ENCODE peak calls at places on chromosome 17, in five cellular contexts. N is ovary, Y is K562, I is tibial nerve, F is heart left ventricle. A is an unnamed sample. For H3K4me1, the result is how much of the 10 kb centered on the place peaks cover.

GRCh38 chr17:73976676-73977521 is 226.6 kb upstream of the RPL38 start:
- DNase-seq in N (no peak), Y (peak), I (no peak), F (peak), A (no peak)

GRCh38 chr17:55341432-55341831 is 76.7 kb downstream of the HLF start:
- DNase-seq in N (no peak), Y (no peak), I (no peak), F (no peak), A (no peak)

GRCh38 chr17:56244268-56244890 is 91.1 kb downstream of the ANKFN1 start:
- DNase-seq in N (no peak), Y (no peak), I (no peak), F (no peak), A (no peak)

GRCh38 chr17:14813649-14814048 is 451.5 kb downstream of the PMP22 start:
- DNase-seq in N (no peak), Y (peak), I (no peak), F (no peak), A (no peak)

GRCh38 chr17:1515640-1516402 is 591 bp downstream of the INPP5K start:
- DNase-seq in N (peak), Y (no peak), I (peak), F (peak), A (no peak)

GRCh38 chr17:10614536-10615155 is 42.5 kb downstream of the MYH3 start:
- DNase-seq in N (no peak), Y (peak), I (peak), F (no peak), A (no peak)

GRCh38 chr17:32519769-32520701 is 33.2 kb downstream of the CDK5R1 start:
- DNase-seq in N (no peak), Y (no peak), I (no peak), F (peak), A (peak)

GRCh38 chr17:909642-910323 is 69.8 kb downstream of the NXN start:
- DNase-seq in N (no peak), Y (no peak), I (no peak), F (no peak), A (peak)

GRCh38 chr17:21523482-21524210 is 147.5 kb downstream of the KCNJ12 start:
- DNase-seq in N (no peak), Y (no peak), I (no peak), F (no peak), A (no peak)

GRCh38 chr17:80780381-80781187 is 211.1 kb upstream of the CHMP6 start:
- DNase-seq in N (no peak), Y (no peak), I (no peak), F (no peak), A (peak)

GRCh38 chr17:29590261-29590978 is 972 bp upstream of the GIT1 start:
- DNase-seq in N (peak), Y (no peak), I (no peak), F (no peak), A (no peak)

GRCh38 chr17:59287452-59287851 is 44.0 kb upstream of the YPEL2 start:
- DNase-seq in N (no peak), Y (no peak), I (peak), F (no peak), A (no peak)

GRCh38 chr17:50822550-50822949 is 12.8 kb upstream of the WFIKKN2 start:
- DNase-seq in N (no peak), Y (no peak), I (no peak), F (no peak), A (no peak)

GRCh38 chr17:27247071-27247957 is 46.6 kb upstream of the WSB1 start:
- DNase-seq in N (no peak), Y (no peak), I (peak), F (peak), A (no peak)

GRCh38 chr17:79923974-79924638 is 84.9 kb upstream of the CBX4 start:
- DNase-seq in N (no peak), Y (peak), I (no peak), F (no peak), A (no peak)

GRCh38 chr17:48215583-48216139 is 108.1 kb downstream of the SNX11 start:
- DNase-seq in N (no peak), Y (peak), I (no peak), F (no peak), A (no peak)

GRCh38 chr17:61981323-61981722 is 53.5 kb upstream of the INTS2 start:
- DNase-seq in N (no peak), Y (no peak), I (no peak), F (no peak), A (no peak)

GRCh38 chr17:28538296-28538895 is 14.0 kb downstream of the UNC119 start:
- DNase-seq in N (no peak), Y (no peak), I (no peak), F (no peak), A (no peak)

GRCh38 chr17:35577826-35578194 is 561 bp downstream of the PEX12 start:
- DNase-seq in N (no peak), Y (peak), I (no peak), F (no peak), A (no peak)

GRCh38 chr17:28460901-28461300 is 12.5 kb upstream of the SLC13A2 start:
- DNase-seq in N (no peak), Y (no peak), I (no peak), F (no peak), A (peak)

GRCh38 chr17:50947844-50948514 is 81.8 kb upstream of the TOB1 start:
- DNase-seq in N (no peak), Y (peak), I (no peak), F (peak), A (peak)

GRCh38 chr17:56125830-56126819 is 27.1 kb upstream of the ANKFN1 start:
- DNase-seq in N (no peak), Y (no peak), I (peak), F (no peak), A (no peak)

GRCh38 chr17:64496786-64497564 is at the start of gene POLG2:
- DNase-seq in N (peak), Y (peak), I (peak), F (peak), A (peak)
- TF ChIP-seq POLR2A in N (peak), Y (peak), I (peak), F (no peak), A (no peak)

GRCh38 chr17:78766743-78767294 is 15.3 kb downstream of the CYTH1 start:
- DNase-seq in N (no peak), Y (no peak), I (no peak), F (no peak), A (no peak)

GRCh38 chr17:78766225-78766624 is 15.8 kb downstream of the CYTH1 start:
- DNase-seq in N (no peak), Y (no peak), I (no peak), F (no peak), A (no peak)

GRCh38 chr17:78765821-78766220 is 16.3 kb downstream of the CYTH1 start:
- DNase-seq in N (no peak), Y (no peak), I (no peak), F (no peak), A (no peak)

GRCh38 chr17:78763561-78763960 is 18.5 kb downstream of the CYTH1 start:
- DNase-seq in N (no peak), Y (no peak), I (no peak), F (no peak), A (no peak)

DNA sequence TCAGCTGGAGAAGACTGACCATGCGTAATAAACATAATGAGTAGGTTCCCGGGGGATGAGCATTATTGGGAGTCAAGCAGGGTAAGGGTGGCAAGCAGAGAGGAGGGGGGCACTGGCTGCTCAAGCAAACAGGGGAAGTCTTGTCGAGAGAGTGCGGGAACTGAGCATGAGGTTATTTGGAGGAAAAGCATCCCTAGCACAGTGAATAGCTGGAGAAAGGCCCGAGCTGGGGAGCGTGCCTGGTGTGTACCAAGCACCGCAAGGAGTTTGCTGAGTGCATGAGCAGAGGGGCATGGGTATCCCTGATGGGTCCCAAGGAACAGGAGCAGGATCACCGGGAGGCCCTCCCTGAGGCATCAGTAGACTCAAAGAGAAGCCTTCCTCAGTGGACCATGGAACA is 17.2 kb downstream of the CYTH1 start:
- DNase-seq in N (no peak), Y (no peak), I (no peak), F (no peak), A (no peak)
- H3K27ac ChIP-seq in N (no peak), Y (no peak), I (no peak), F (no peak), A (no peak)

GRCh38 chr17:57943645-57944044 is 11.6 kb downstream of the CUEDC1 start:
- DNase-seq in N (no peak), Y (no peak), I (no peak), F (no peak), A (no peak)
- H3K4me1 ChIP-seq in N (under half), Y (under half), I (half or more), F (half or more), A (half or more)

GRCh38 chr17:67490471-67490870 is 113.4 kb downstream of the PITPNC1 start:
- DNase-seq in N (no peak), Y (no peak), I (no peak), F (no peak), A (no peak)

GRCh38 chr17:67492251-67492740 is 115.2 kb downstream of the PITPNC1 start:
- DNase-seq in N (no peak), Y (no peak), I (no peak), F (no peak), A (no peak)

GRCh38 chr17:67491678-67492019 is 114.6 kb downstream of the PITPNC1 start:
- DNase-seq in N (no peak), Y (no peak), I (no peak), F (no peak), A (no peak)

GRCh38 chr17:67492824-67493490 is 115.9 kb downstream of the PITPNC1 start:
- DNase-seq in N (no peak), Y (no peak), I (no peak), F (no peak), A (no peak)

GRCh38 chr17:67491009-67491677 is 114.1 kb downstream of the PITPNC1 start:
- DNase-seq in N (peak), Y (no peak), I (peak), F (peak), A (peak)
- TF ChIP-seq POLR2A in N (no peak), Y (no peak), I (peak), F (no peak), A (no peak)

DNA sequence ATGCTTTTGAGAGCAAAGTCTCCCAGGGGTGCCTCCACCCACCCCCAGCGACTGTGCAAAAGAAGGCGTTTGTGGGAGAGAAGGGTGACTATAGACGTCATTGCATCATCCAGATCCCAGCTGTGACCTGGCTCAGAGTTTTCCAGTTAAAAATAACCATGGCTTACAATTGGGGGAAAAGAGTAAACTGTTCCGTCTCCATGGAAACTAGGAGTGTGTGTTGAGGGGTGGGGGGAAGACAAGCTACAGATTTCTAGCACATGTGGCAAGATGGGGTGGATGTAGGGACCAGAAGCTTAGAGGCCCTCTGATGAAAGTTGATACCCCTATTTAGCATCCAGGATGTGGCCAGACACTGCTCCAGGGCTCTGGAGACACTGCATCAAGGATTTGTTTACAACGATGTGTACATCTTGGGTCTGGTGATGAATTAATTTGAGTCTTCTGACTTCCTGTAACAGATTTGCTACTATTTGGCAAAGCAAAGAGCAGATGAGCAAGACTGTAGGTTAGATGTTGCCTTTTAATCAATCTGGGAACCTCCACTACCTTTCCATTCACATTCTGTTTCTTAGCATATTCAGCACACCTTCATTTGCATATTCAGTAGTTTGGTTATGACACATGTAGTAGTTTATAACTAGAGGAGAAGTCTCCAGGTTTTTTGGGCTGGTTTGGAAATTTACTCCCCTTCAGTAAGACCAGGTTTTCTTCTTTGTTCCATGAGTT is 6.2 kb upstream of the DUSP14 start:
- DNase-seq in N (peak), Y (no peak), I (no peak), F (peak), A (no peak)
- H3K27ac ChIP-seq in N (no peak), Y (no peak), I (peak), F (no peak), A (no peak)

DNA sequence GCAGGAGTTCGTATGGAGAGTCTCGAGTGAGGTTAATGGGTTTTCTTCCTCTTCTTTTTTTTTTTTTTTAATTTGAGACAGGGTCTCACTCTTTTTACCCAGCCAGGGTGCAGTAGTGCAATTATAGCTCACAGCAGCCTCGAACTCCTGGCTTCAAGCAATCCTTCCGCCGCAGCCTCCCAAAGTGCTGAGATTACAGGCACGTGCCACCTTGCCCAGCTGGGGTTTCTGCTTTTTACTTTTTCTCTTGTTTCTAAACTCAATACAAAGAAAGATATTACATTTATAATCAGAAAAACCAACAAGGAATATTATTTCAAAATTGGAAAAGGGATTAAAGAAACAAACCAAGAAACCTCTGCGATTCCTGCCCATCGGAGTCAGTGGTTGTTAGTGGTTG is 175.9 kb downstream of the SEC14L1 start:
- DNase-seq in N (no peak), Y (no peak), I (no peak), F (no peak), A (no peak)
- H3K4me1 ChIP-seq in N (under half), Y (under half), I (half or more), F (under half), A (half or more)

GRCh38 chr17:44389723-44390202 is 314 bp upstream of the ITGA2B start:
- DNase-seq in N (peak), Y (no peak), I (no peak), F (no peak), A (no peak)

GRCh38 chr17:44390250-44390649 is 801 bp upstream of the ITGA2B start:
- DNase-seq in N (no peak), Y (no peak), I (no peak), F (no peak), A (no peak)

GRCh38 chr17:44386182-44386525 is 3.3 kb downstream of the ITGA2B start:
- DNase-seq in N (peak), Y (no peak), I (no peak), F (no peak), A (peak)

GRCh38 chr17:44387773-44388172 is 1.7 kb downstream of the ITGA2B start:
- DNase-seq in N (peak), Y (no peak), I (no peak), F (no peak), A (peak)

DNA sequence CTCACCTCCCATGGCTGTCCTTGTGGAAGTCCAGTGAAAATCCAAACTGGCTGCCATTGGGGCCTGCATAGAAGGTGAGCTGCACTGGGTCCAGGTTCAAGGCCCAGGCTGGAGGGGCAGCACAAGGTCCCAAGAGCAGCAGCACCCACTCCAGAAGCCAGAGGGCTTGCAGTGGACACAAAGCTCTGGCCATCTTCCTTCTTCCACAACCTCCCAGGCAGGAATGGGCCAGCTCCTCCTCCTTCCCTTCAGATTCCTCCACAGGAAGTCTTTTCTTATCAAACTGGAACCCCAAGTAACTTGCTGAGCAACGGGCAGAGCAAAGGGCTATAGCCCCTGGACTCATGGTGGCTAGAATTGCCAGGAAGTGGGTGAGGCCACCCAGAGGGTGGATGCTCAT is at the start of gene ITGA2B:
- DNase-seq in N (peak), Y (peak), I (no peak), F (no peak), A (no peak)
- TF ChIP-seq POLR2A in N (no peak), Y (no peak), I (no peak), F (no peak), A (no peak)

GRCh38 chr17:39658760-39659159 is 6.4 kb upstream of the TCAP start:
- DNase-seq in N (no peak), Y (no peak), I (no peak), F (no peak), A (no peak)
- H3K27ac ChIP-seq in N (no peak), Y (no peak), I (peak), F (peak), A (no peak)

GRCh38 chr17:82238562-82239201 is 9.8 kb downstream of the SLC16A3 start:
- DNase-seq in N (peak), Y (peak), I (peak), F (peak), A (peak)
- H3K4me1 ChIP-seq in N (half or more), Y (half or more), I (half or more), F (half or more), A (half or more)